ENCODE peak calls at places on chromosomes 11 and 22, in five cellular contexts. W is A673; B is uterus; N is naive thymus-derived CD4-positive, alpha-beta T cell; P is left ventricle myocardium inferior. X is an unnamed sample. For H3K27me3 and H3K9me3, the result is how much of the 10 kb centered on the place peaks cover.

GRCh38 chr11:61639816-61640443 is 40.3 kb upstream of the DAGLA start:
- DNase-seq in W (no peak), B (no peak), P (no peak), N (no peak), X (no peak)

GRCh38 chr11:2770556-2771301 is 70.9 kb upstream of the KCNQ1OT1 start:
- DNase-seq in N (no peak), P (no peak), B (no peak), W (no peak), X (no peak)

GRCh38 chr11:76323804-76324203 is 57.1 kb downstream of the THAP12 start:
- DNase-seq in B (no peak), P (no peak), W (no peak), N (no peak), X (no peak)

GRCh38 chr11:3155691-3156258 is 9.3 kb downstream of the OSBPL5 start:
- DNase-seq in W (no peak), B (no peak), P (peak), N (no peak), X (no peak)

GRCh38 chr22:22752556-22753477 is 108.4 kb downstream of the GGTLC2 start:
- DNase-seq in N (peak), W (peak), P (no peak), B (no peak), X (peak)

GRCh38 chr11:134385774-134386565 is 26.1 kb downstream of the B3GAT1 start:
- DNase-seq in N (no peak), B (no peak), W (peak), P (no peak), X (peak)

GRCh38 chr11:73951797-73952196 is 971 bp downstream of the DNAJB13 start:
- DNase-seq in B (no peak), N (no peak), W (no peak), P (no peak), X (no peak)

GRCh38 chr11:9267680-9268079 is 2.5 kb upstream of the DENND5A start:
- DNase-seq in N (no peak), P (no peak), W (no peak), B (no peak), X (no peak)

GRCh38 chr11:131301306-131301705 is 69.1 kb upstream of the NTM start:
- DNase-seq in W (no peak), B (no peak), N (no peak), P (no peak), X (no peak)

GRCh38 chr22:48973694-48974041 is 854.0 kb downstream of the BRD1 start:
- DNase-seq in N (no peak), P (no peak), W (no peak), B (no peak), X (no peak)

GRCh38 chr22:23762866-23763578 is at the start of gene C22orf15:
- DNase-seq in P (no peak), N (no peak), B (no peak), W (peak), X (peak)

GRCh38 chr11:127383026-127383425 is 382.5 kb upstream of the KIRREL3 start:
- DNase-seq in B (no peak), N (no peak), W (no peak), P (no peak), X (no peak)

GRCh38 chr11:65414776-65415498 is 7.7 kb upstream of the NEAT1 start:
- DNase-seq in W (no peak), N (no peak), B (peak), P (peak), X (no peak)

GRCh38 chr11:128465946-128466688 is 121.2 kb downstream of the ETS1 start:
- DNase-seq in W (no peak), N (peak), P (peak), B (no peak), X (no peak)

GRCh38 chr11:21806982-21807749 is 385.7 kb upstream of the ANO5 start:
- DNase-seq in B (no peak), N (no peak), P (no peak), W (no peak), X (no peak)

GRCh38 chr11:44638032-44638431 is 72.6 kb downstream of the CD82 start:
- DNase-seq in N (no peak), P (no peak), B (no peak), W (no peak), X (no peak)

GRCh38 chr22:30429887-30430286 is 4.3 kb downstream of the MTFP1 start:
- DNase-seq in B (no peak), P (no peak), W (no peak), N (no peak), X (no peak)

GRCh38 chr11:8259316-8259995 is 4.2 kb downstream of the LMO1 start:
- DNase-seq in N (no peak), W (no peak), P (no peak), B (peak), X (peak)

GRCh38 chr11:10019906-10020682 is 273.9 kb downstream of the SBF2 start:
- DNase-seq in W (peak), B (no peak), P (no peak), N (no peak), X (no peak)

GRCh38 chr11:62588966-62589637 is 2.2 kb downstream of the TUT1 start:
- DNase-seq in W (no peak), N (no peak), P (no peak), B (no peak), X (no peak)

GRCh38 chr11:125167292-125167953 is 2.9 kb downstream of the PKNOX2 start:
- DNase-seq in W (no peak), B (no peak), N (no peak), P (peak), X (peak)

GRCh38 chr11:12818333-12819015 is 144.3 kb downstream of the TEAD1 start:
- DNase-seq in P (peak), W (peak), B (no peak), N (no peak), X (no peak)

GRCh38 chr11:93131709-93132108 is 66.1 kb downstream of the SLC36A4 start:
- DNase-seq in P (no peak), N (no peak), B (no peak), W (peak), X (no peak)

GRCh38 chr22:25406510-25407210 is 157.8 kb upstream of the GRK3 start:
- DNase-seq in P (peak), W (no peak), B (no peak), N (no peak), X (no peak)

GRCh38 chr11:103395612-103396011 is 286.4 kb downstream of the DYNC2H1 start:
- DNase-seq in B (no peak), N (no peak), W (no peak), P (no peak), X (no peak)

GRCh38 chr11:125950178-125950490 is 4.3 kb downstream of the VSIG10L2 start:
- DNase-seq in N (no peak), B (no peak), W (no peak), P (no peak), X (no peak)

GRCh38 chr11:10518123-10518522 is 22.9 kb downstream of the RNF141 start:
- DNase-seq in W (no peak), N (no peak), B (no peak), P (no peak), X (no peak)

GRCh38 chr11:126528075-126528474 is 172.6 kb downstream of the ST3GAL4 start:
- DNase-seq in P (no peak), W (no peak), N (no peak), B (no peak), X (no peak)

GRCh38 chr11:115220881-115221280 is 283.3 kb downstream of the CADM1 start:
- DNase-seq in P (no peak), N (no peak), B (no peak), W (no peak), X (no peak)

GRCh38 chr11:1517117-1518005 is 30.8 kb upstream of the MOB2 start:
- DNase-seq in N (no peak), P (peak), B (no peak), W (no peak), X (no peak)
- H3K4me3 ChIP-seq in N (no peak), P (no peak), B (no peak), W (no peak), X (no peak)

GRCh38 chr22:46046299-46046685 is 69.3 kb upstream of the WNT7B start:
- DNase-seq in N (no peak), P (peak), W (no peak), B (peak), X (no peak)
- H3K27me3 ChIP-seq in N (under half), P (under half), W (under half), B (under half), X (under half)

DNA sequence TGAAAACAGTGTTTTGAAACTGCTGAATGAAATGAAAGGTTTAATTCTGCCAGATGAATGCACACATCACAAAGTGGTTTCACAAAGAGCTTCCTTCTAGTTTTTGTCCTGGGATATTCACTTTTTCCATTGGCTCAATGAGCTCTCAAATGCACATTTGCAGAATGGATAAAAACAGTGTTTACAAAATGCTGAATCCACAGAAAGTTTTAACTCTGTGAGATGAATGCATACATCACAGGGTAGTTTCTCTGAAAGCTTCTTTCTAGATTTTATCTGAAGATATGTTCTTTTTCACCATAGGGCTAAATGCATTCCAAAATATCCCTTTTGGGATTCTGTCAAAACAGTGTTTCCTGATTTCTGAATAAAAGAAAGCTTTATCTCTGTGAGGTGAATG is 237.6 kb downstream of the OR4A5 start:
- DNase-seq in P (no peak), N (no peak), W (no peak), B (no peak), X (no peak)
- H3K9me3 ChIP-seq in P (half or more), N (under half), W (half or more), B (under half), X (under half)

GRCh38 chr11:116312560-116313340 is 460.0 kb downstream of the BUD13 start:
- DNase-seq in P (peak), N (no peak), W (no peak), B (peak), X (peak)
- H3K4me3 ChIP-seq in P (peak), N (no peak), W (no peak), B (no peak), X (no peak)